ENCODE peak calls at places on chromosomes 5 and 9, in ten cellular contexts. N is cardiac muscle cell; M is tibial nerve; W is CD8-positive, alpha-beta T cell; D is left ventricle myocardium inferior; Z is GM12878; X is astrocyte; T is small intestine; A is pancreas; Y is hepatocyte. S is an unnamed sample.

GRCh38 chr9:7967093-7967827 is 167.7 kb upstream of the DMAC1 start:
- DNase-seq in N (no peak), M (no peak), W (no peak), D (no peak), Z (no peak), X (no peak), T (no peak), A (no peak), Y (no peak), S (no peak)

GRCh38 chr5:172837640-172838039 is 3.6 kb downstream of the ERGIC1 start:
- DNase-seq in N (no peak), M (no peak), W (peak; percentile 22), D (no peak), Z (peak; percentile 73), X (no peak), T (peak; percentile 90), A (peak; percentile 95), Y (peak; percentile 65), S (no peak)

GRCh38 chr5:150503977-150504620 is 3.8 kb upstream of the NDST1 start:
- DNase-seq in N (peak; percentile 57), M (no peak), W (no peak), D (peak; percentile 63), Z (no peak), X (no peak), T (peak; percentile 79), A (peak; percentile 91), Y (no peak), S (no peak)

GRCh38 chr5:65721050-65721774 is 697 bp downstream of the SGTB start:
- DNase-seq in N (peak; percentile 77), M (peak; percentile 55), W (no peak), D (peak; percentile 69), Z (no peak), X (peak; percentile 66), T (peak; percentile 18), A (peak; percentile 60), Y (peak; percentile 69), S (no peak)

GRCh38 chr5:39121922-39122321 is 47.7 kb upstream of the RICTOR start:
- DNase-seq in N (no peak), M (no peak), W (no peak), D (no peak), Z (no peak), X (no peak), T (no peak), A (no peak), Y (no peak), S (no peak)

GRCh38 chr5:79255786-79256557 is 20.0 kb downstream of the JMY start:
- DNase-seq in N (peak; percentile 55), M (no peak), W (no peak), D (no peak), Z (no peak), X (peak; percentile 5), T (peak; percentile 42), A (no peak), Y (peak; percentile 59), S (no peak)

GRCh38 chr5:117473075-117473595 is 898.5 kb upstream of the SEMA6A start:
- DNase-seq in N (no peak), M (no peak), W (no peak), D (no peak), Z (no peak), X (no peak), T (no peak), A (no peak), Y (no peak), S (no peak)

GRCh38 chr9:2622361-2623045 is 916 bp downstream of the VLDLR start:
- DNase-seq in N (peak; percentile 52), M (no peak), W (no peak), D (peak; percentile 30), Z (no peak), X (no peak), T (no peak), A (peak; percentile 80), Y (peak; percentile 44), S (no peak)

DNA sequence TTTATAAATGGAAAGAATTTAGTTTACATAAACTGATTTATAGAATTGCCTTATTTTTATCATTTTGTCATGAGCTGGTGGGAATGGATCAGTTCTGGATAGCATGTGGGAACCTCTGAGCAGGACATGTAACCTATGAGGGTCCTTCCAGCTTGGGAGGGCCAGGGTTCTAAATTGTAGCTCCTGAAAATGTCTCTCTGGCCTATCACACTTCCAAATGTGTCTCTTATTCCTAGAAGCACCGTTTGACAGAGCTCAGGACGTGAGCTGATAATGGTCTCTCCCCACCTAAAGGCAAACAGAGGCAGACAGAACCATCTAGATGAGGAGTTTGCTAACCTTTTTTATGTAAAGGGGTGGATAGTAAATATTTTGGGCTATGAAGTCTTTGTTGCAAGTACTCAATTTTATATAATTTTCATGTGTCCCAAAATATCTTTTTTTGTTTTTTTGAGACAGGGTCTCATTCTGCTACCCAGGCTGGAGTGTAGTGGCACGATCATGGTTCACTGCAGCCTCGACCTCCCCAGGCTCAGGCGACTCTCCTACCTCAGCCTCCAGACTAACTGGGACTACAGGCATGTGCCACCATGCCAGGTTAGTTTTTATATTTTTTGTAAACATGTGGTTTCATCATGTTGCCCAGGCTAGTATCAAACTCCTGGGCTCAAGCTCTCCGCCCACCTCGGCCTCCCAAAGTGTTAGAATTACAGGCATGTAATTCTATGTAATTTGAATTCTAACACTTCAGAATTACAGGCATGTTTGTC is 4.0 kb downstream of the TRAF1 start:
- DNase-seq in N (no peak), M (no peak), W (no peak), D (no peak), Z (no peak), X (no peak), T (no peak), A (no peak), Y (no peak), S (no peak)
- H3K4me1 ChIP-seq in N (peaks cover 40% of the 10 kb centered on the region), M (peaks cover 38% of the 10 kb centered on the region), W (peaks cover 96% of the 10 kb centered on the region), D (peaks cover 40% of the 10 kb centered on the region), Z (peaks cover 43% of the 10 kb centered on the region), X (peaks cover 24% of the 10 kb centered on the region), T (no peaks in the 10 kb centered on the region), A (no peaks in the 10 kb centered on the region), Y (peaks cover 47% of the 10 kb centered on the region), S (peaks cover 92% of the 10 kb centered on the region)

GRCh38 chr9:109821711-109822110 is 41.7 kb downstream of the PALM2AKAP2 start:
- DNase-seq in N (no peak), M (no peak), W (no peak), D (no peak), Z (no peak), X (peak; percentile 69), T (no peak), A (no peak), Y (no peak), S (no peak)

GRCh38 chr9:109815366-109815947 is 35.5 kb downstream of the PALM2AKAP2 start:
- DNase-seq in N (peak; percentile 21), M (no peak), W (no peak), D (no peak), Z (no peak), X (peak; percentile 71), T (no peak), A (no peak), Y (no peak), S (no peak)

GRCh38 chr9:109816490-109816889 is 36.5 kb downstream of the PALM2AKAP2 start:
- DNase-seq in N (peak; percentile 91), M (peak; percentile 47), W (no peak), D (no peak), Z (no peak), X (peak; percentile 100), T (peak; percentile 3), A (no peak), Y (peak; percentile 65), S (no peak)

GRCh38 chr9:109817146-109817845 is 37.3 kb downstream of the PALM2AKAP2 start:
- DNase-seq in N (peak; percentile 30), M (no peak), W (no peak), D (no peak), Z (no peak), X (peak; percentile 88), T (no peak), A (no peak), Y (no peak), S (no peak)

GRCh38 chr9:109817846-109818472 is 38.0 kb downstream of the PALM2AKAP2 start:
- DNase-seq in N (peak; percentile 97), M (peak; percentile 94), W (no peak), D (no peak), Z (peak; percentile 20), X (peak; percentile 97), T (peak; percentile 76), A (no peak), Y (peak; percentile 96), S (no peak)
- H3K27ac ChIP-seq in N (peak overlapping the region; percentile 97), M (no peak overlapping the region), W (no peak overlapping the region), D (peak overlapping the region; percentile 71), Z (no peak overlapping the region), X (peak overlapping the region; percentile 98), T (no peak overlapping the region), A (no peak overlapping the region), Y (peak overlapping the region; percentile 45), S (no peak overlapping the region)

GRCh38 chr5:72439192-72439591 is 68.0 kb downstream of the ZNF366 start:
- DNase-seq in N (no peak), M (no peak), W (no peak), D (no peak), Z (no peak), X (no peak), T (no peak), A (no peak), Y (no peak), S (no peak)
- H3K4me1 ChIP-seq in N (peaks cover 5% of the 10 kb centered on the region), M (peaks cover 6% of the 10 kb centered on the region), W (no peaks in the 10 kb centered on the region), D (peaks cover 58% of the 10 kb centered on the region), Z (peaks cover 41% of the 10 kb centered on the region), X (peaks cover 12% of the 10 kb centered on the region), T (no peaks in the 10 kb centered on the region), A (peaks cover 13% of the 10 kb centered on the region), Y (peaks cover 4% of the 10 kb centered on the region), S (no peaks in the 10 kb centered on the region)

GRCh38 chr5:16618138-16618897 is 1.5 kb upstream of the RETREG1 start:
- DNase-seq in N (no peak), M (no peak), W (no peak), D (no peak), Z (no peak), X (no peak), T (peak; percentile 11), A (no peak), Y (peak; percentile 7), S (no peak)

GRCh38 chr5:16619136-16619535 is 2.3 kb upstream of the RETREG1 start:
- DNase-seq in N (no peak), M (no peak), W (no peak), D (no peak), Z (no peak), X (no peak), T (no peak), A (no peak), Y (no peak), S (no peak)

GRCh38 chr5:16615737-16616535 is 861 bp downstream of the RETREG1 start:
- DNase-seq in N (no peak), M (no peak), W (no peak), D (no peak), Z (no peak), X (no peak), T (peak; percentile 20), A (no peak), Y (peak; percentile 14), S (no peak)

GRCh38 chr5:16616536-16617271 is at the start of gene RETREG1:
- DNase-seq in N (peak; percentile 15), M (peak; percentile 49), W (peak; percentile 73), D (peak; percentile 68), Z (no peak), X (peak; percentile 8), T (peak; percentile 67), A (peak; percentile 86), Y (peak; percentile 80), S (peak; percentile 76)

DNA sequence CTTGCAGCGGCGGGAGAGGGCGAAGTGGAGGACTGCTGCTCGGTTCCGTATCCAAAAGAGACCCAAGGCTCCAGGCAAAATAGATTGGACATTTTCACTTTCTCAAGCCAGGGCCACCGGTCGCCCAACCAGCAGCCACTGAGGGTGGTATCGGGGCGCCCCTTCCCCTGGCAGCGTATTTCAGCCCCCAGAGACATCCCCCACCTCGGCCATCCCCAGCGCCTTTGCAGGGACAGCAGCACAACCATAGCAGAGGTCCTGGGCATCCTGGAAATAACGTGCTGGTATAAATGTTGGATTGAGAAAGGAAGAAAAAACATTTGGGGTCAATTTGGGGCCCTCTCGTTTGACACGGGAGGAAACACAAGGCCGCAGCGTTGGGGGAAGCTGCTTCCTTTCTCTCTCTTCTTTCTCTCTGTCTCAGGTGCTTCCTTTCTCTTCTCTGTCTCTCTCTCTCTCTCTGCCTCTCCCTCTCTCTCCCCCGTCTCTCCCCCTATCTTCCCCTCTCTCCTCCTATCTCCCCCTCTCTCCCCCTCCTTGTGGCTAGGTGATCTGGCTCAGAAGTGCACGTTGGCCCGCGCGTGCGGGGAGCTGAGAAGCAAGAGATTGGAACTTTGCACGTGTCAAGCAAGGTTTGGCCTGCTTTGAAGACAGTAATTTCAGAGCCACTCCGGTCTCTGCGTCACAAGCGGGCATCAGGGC is 626 bp upstream of the RETREG1 start:
- DNase-seq in N (no peak), M (no peak), W (peak; percentile 36), D (peak; percentile 37), Z (no peak), X (no peak), T (peak; percentile 28), A (no peak), Y (peak; percentile 48), S (peak; percentile 49)
- H3K27ac ChIP-seq in N (no peak overlapping the region), M (peak overlapping the region; percentile 91), W (peak overlapping the region; percentile 97), D (peak overlapping the region; percentile 85), Z (no peak overlapping the region), X (no peak overlapping the region), T (peak overlapping the region; percentile 27), A (no peak overlapping the region), Y (peak overlapping the region; percentile 66), S (peak overlapping the region; percentile 91)